ENCODE peak calls at places on chromosomes 3 and 15, in eight cellular contexts. Y is stimulated activated CD8-positive, alpha-beta memory T cell treated with anti-CD3 and anti-CD28 coated beads, Interleukin-4, amount 100 ng/mL, for 24 hours; D is GM12891; B is transverse colon; E is Peyer's patch; P is RWPE1; Z is CD8-positive, alpha-beta T cell; L is neural progenitor cell. K is an unnamed sample.

GRCh38 chr3:47772788-47773187 is 8.9 kb downstream of the SMARCC1 start:
- DNase-seq in E (no peak), P (no peak), Y (no peak), Z (no peak), L (no peak), B (no peak), D (no peak), K (no peak)

GRCh38 chr3:189188466-189188865 is 16.7 kb downstream of the TPRG1 start:
- DNase-seq in B (no peak), Y (no peak), D (no peak), Z (no peak), L (no peak), P (no peak), E (no peak), K (peak)

GRCh38 chr3:194691481-194692281 is 6.0 kb downstream of the FAM43A start:
- DNase-seq in B (no peak), P (no peak), D (peak), L (no peak), E (peak), Y (no peak), Z (no peak), K (no peak)

GRCh38 chr3:2274531-2274930 is 175.9 kb downstream of the CNTN4 start:
- DNase-seq in Z (no peak), E (no peak), P (no peak), Y (no peak), L (no peak), D (no peak), B (no peak), K (no peak)

GRCh38 chr3:43794776-43795175 is 104.0 kb downstream of the ABHD5 start:
- DNase-seq in D (no peak), B (no peak), Z (no peak), L (no peak), P (peak), Y (no peak), E (no peak), K (peak)

GRCh38 chr3:16917256-16917935 is 32.6 kb downstream of the PLCL2 start:
- DNase-seq in Z (no peak), L (no peak), B (no peak), Y (no peak), P (no peak), E (no peak), D (no peak), K (no peak)

GRCh38 chr3:170865209-170866094 is 4.5 kb downstream of the RPL22L1 start:
- DNase-seq in E (no peak), P (no peak), Y (no peak), Z (no peak), D (no peak), L (no peak), B (no peak), K (no peak)

GRCh38 chr3:116423365-116423764 is 21.9 kb downstream of the LSAMP start:
- DNase-seq in D (no peak), E (no peak), B (no peak), Z (no peak), P (no peak), Y (no peak), L (peak), K (no peak)

GRCh38 chr3:152402698-152403456 is 134.1 kb downstream of the MBNL1 start:
- DNase-seq in L (no peak), Z (no peak), B (no peak), P (no peak), D (no peak), Y (no peak), E (no peak), K (peak)

GRCh38 chr15:93800805-93801204 is 430.6 kb upstream of the MCTP2 start:
- DNase-seq in D (no peak), Z (no peak), E (no peak), P (no peak), Y (no peak), L (no peak), B (no peak), K (no peak)

GRCh38 chr3:126130981-126131750 is 47.2 kb upstream of the SLC41A3 start:
- DNase-seq in Y (no peak), D (no peak), B (peak), E (peak), P (no peak), Z (no peak), L (no peak), K (no peak)

GRCh38 chr3:9067352-9067975 is 104.2 kb upstream of the RAD18 start:
- DNase-seq in Z (no peak), D (peak), E (peak), Y (no peak), P (peak), L (peak), B (peak), K (peak)

GRCh38 chr15:71131601-71132357 is 16.5 kb downstream of the THSD4 start:
- DNase-seq in P (peak), D (no peak), B (no peak), E (no peak), L (no peak), Z (no peak), Y (no peak), K (no peak)

GRCh38 chr3:69747511-69748248 is 8.4 kb downstream of the MITF start:
- DNase-seq in B (no peak), P (no peak), Y (no peak), Z (no peak), D (no peak), L (no peak), E (no peak), K (peak)

GRCh38 chr15:51132384-51133139 is 37.9 kb upstream of the TNFAIP8L3 start:
- DNase-seq in Y (no peak), P (peak), Z (no peak), L (peak), B (peak), E (no peak), D (no peak), K (peak)

GRCh38 chr3:178455264-178455663 is 81.0 kb upstream of the KCNMB2 start:
- DNase-seq in Y (no peak), Z (no peak), L (no peak), P (no peak), B (no peak), D (no peak), E (no peak), K (peak)

GRCh38 chr3:18393906-18394305 is 31.2 kb downstream of the SATB1 start:
- DNase-seq in L (no peak), Y (no peak), P (peak), B (no peak), Z (no peak), E (no peak), D (no peak), K (peak)

GRCh38 chr3:172057059-172057458 is 17.7 kb downstream of the FNDC3B start:
- DNase-seq in Y (no peak), Z (no peak), L (peak), B (no peak), E (no peak), P (no peak), D (no peak), K (no peak)

K was measured in choroid plexus epithelial cell.